ENCODE peak calls at places on chromosomes 7 and 10, in four cellular contexts. One of them, this sample, is unnamed. For H3K4me1, the result is how much of the 10 kb centered on the place peaks cover.

GRCh38 chr7:157228864-157229422 is 90.2 kb downstream of the UBE3C start:
- DNase-seq in HCT116: no peak
- DNase-seq in PC-3: peak
- DNase-seq in H9: peak
- DNase-seq in this sample: no peak

GRCh38 chr7:100486753-100487446 is 3.2 kb downstream of the NYAP1 start:
- DNase-seq in HCT116: no peak
- DNase-seq in PC-3: peak
- DNase-seq in H9: peak
- DNase-seq in this sample: peak

GRCh38 chr10:74510594-74510993 is 315.8 kb upstream of the KAT6B start:
- DNase-seq in HCT116: no peak
- DNase-seq in PC-3: no peak
- DNase-seq in H9: no peak
- DNase-seq in this sample: no peak

GRCh38 chr7:42883950-42884349 is 27.9 kb downstream of the C7orf25 start:
- DNase-seq in H9: peak
- DNase-seq in HCT116: no peak
- DNase-seq in PC-3: peak
- DNase-seq in this sample: peak

GRCh38 chr7:25931156-25931555 is 220.8 kb upstream of the NFE2L3 start:
- DNase-seq in HCT116: no peak
- DNase-seq in H9: no peak
- DNase-seq in PC-3: no peak
- DNase-seq in this sample: no peak

GRCh38 chr10:37754538-37755323 is 102.7 kb downstream of the ZNF248 start:
- DNase-seq in H9: no peak
- DNase-seq in PC-3: peak
- DNase-seq in HCT116: peak
- DNase-seq in this sample: no peak

GRCh38 chr7:18040196-18040595 is 12.6 kb upstream of the PRPS1L1 start:
- DNase-seq in HCT116: no peak
- DNase-seq in PC-3: peak
- DNase-seq in H9: no peak
- DNase-seq in this sample: peak

GRCh38 chr7:106611911-106612310 is 49.0 kb downstream of the CCDC71L start:
- DNase-seq in HCT116: no peak
- DNase-seq in PC-3: peak
- DNase-seq in H9: no peak
- DNase-seq in this sample: no peak

GRCh38 chr10:32379314-32379949 is 32.5 kb upstream of the EPC1 start:
- DNase-seq in PC-3: peak
- DNase-seq in H9: peak
- DNase-seq in HCT116: peak
- DNase-seq in this sample: peak

GRCh38 chr7:130298927-130299326 is 6.0 kb downstream of the CPA4 start:
- DNase-seq in HCT116: no peak
- DNase-seq in PC-3: no peak
- DNase-seq in H9: no peak
- DNase-seq in this sample: no peak

GRCh38 chr7:131067220-131067619 is 260.5 kb upstream of the MKLN1 start:
- DNase-seq in PC-3: no peak
- DNase-seq in HCT116: no peak
- DNase-seq in H9: no peak
- DNase-seq in this sample: no peak

GRCh38 chr7:90188281-90188680 is 23.3 kb upstream of the STEAP2 start:
- DNase-seq in H9: no peak
- DNase-seq in PC-3: no peak
- DNase-seq in HCT116: no peak
- DNase-seq in this sample: no peak

GRCh38 chr7:75850222-75850621 is 28.6 kb upstream of the RHBDD2 start:
- DNase-seq in HCT116: no peak
- DNase-seq in PC-3: no peak
- DNase-seq in H9: no peak
- DNase-seq in this sample: no peak

GRCh38 chr10:99619851-99620712 is at the start of gene SLC25A28:
- DNase-seq in HCT116: peak
- DNase-seq in PC-3: peak
- DNase-seq in H9: peak
- DNase-seq in this sample: peak

GRCh38 chr10:122206471-122207065 is 64.5 kb upstream of the BTBD16 start:
- DNase-seq in H9: no peak
- DNase-seq in PC-3: no peak
- DNase-seq in HCT116: no peak
- DNase-seq in this sample: peak

GRCh38 chr10:29132821-29133156 is 156.1 kb upstream of the LYZL1 start:
- DNase-seq in H9: no peak
- DNase-seq in PC-3: no peak
- DNase-seq in HCT116: peak
- DNase-seq in this sample: no peak

GRCh38 chr7:1123721-1124120 is 35.8 kb downstream of the GPER1 start:
- DNase-seq in HCT116: no peak
- DNase-seq in H9: peak
- DNase-seq in PC-3: no peak
- DNase-seq in this sample: peak

GRCh38 chr7:39228946-39229345 is 251.2 kb downstream of the POU6F2 start:
- DNase-seq in HCT116: no peak
- DNase-seq in PC-3: peak
- DNase-seq in H9: peak
- DNase-seq in this sample: peak

GRCh38 chr10:5565671-5566581 is 41.2 kb downstream of the CALML3 start:
- DNase-seq in HCT116: no peak
- DNase-seq in H9: no peak
- DNase-seq in PC-3: peak
- DNase-seq in this sample: peak

GRCh38 chr7:7321681-7322080 is 139.3 kb downstream of the C1GALT1 start:
- DNase-seq in PC-3: peak
- DNase-seq in H9: no peak
- DNase-seq in HCT116: no peak
- DNase-seq in this sample: no peak

GRCh38 chr10:49300140-49300974 is 1.4 kb downstream of the C10orf71 start:
- DNase-seq in HCT116: no peak
- DNase-seq in H9: no peak
- DNase-seq in PC-3: no peak
- DNase-seq in this sample: no peak

GRCh38 chr7:105402221-105403095 is 13.7 kb upstream of the SRPK2 start:
- DNase-seq in H9: no peak
- DNase-seq in HCT116: no peak
- DNase-seq in PC-3: no peak
- DNase-seq in this sample: peak

GRCh38 chr10:126171555-126171954 is 216.7 kb downstream of the ADAM12 start:
- DNase-seq in PC-3: no peak
- DNase-seq in H9: no peak
- DNase-seq in HCT116: no peak
- DNase-seq in this sample: peak

GRCh38 chr10:116007256-116007891 is 265.6 kb downstream of the GFRA1 start:
- DNase-seq in H9: no peak
- DNase-seq in PC-3: no peak
- DNase-seq in HCT116: no peak
- DNase-seq in this sample: no peak

GRCh38 chr7:129610709-129611245 is 743 bp upstream of the NRF1 start:
- DNase-seq in HCT116: no peak
- DNase-seq in H9: no peak
- DNase-seq in PC-3: no peak
- DNase-seq in this sample: no peak

GRCh38 chr10:126191192-126191591 is 197.1 kb downstream of the ADAM12 start:
- DNase-seq in H9: no peak
- DNase-seq in PC-3: no peak
- DNase-seq in HCT116: no peak
- DNase-seq in this sample: no peak

GRCh38 chr7:896346-897075 is 20.2 kb downstream of the GET4 start:
- DNase-seq in H9: no peak
- DNase-seq in PC-3: no peak
- DNase-seq in HCT116: no peak
- DNase-seq in this sample: no peak

GRCh38 chr7:82810558-82811259 is 352.0 kb downstream of the PCLO start:
- DNase-seq in PC-3: peak
- DNase-seq in H9: no peak
- DNase-seq in HCT116: peak
- DNase-seq in this sample: peak

GRCh38 chr7:26284995-26285632 is 6.5 kb upstream of the SNX10 start:
- DNase-seq in PC-3: peak
- DNase-seq in H9: no peak
- DNase-seq in HCT116: peak
- DNase-seq in this sample: no peak

DNA sequence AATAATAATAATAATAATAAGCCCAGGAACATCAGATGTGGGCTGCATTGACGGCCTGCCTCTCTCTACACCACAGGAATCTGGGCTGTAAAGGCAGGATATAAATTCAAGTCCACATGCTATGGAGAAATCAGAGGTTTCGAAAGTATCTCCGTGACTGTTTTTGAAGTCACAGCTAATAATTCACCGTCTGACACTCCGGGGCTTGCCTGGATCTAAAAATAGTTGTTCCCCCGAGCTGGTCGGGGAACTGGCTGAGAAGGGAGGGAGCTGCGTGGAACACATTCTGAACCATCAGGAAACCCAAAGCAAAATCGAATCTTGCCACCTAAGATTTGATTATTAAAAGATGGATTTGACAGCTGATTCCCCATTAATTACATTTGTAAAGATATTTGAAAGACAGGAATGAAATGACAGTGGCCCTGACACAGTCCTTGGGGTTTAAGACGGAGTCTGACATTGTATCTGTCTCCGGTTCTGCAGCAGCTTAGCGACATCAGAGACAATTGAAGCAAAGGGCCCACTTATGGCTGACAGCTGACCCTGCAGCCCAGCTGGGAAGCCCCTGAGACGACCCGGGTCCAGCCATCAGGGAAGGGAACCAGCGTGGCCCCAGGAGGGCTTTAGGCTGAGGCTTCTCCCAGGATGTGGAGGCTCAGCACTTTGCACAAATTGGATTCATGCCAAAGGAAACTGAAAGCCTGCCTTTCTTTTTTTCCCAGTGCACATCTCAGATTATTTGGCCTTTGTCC is 35.2 kb downstream of the KLF6 start:
- DNase-seq in H9: no peak
- DNase-seq in PC-3: no peak
- DNase-seq in HCT116: no peak
- DNase-seq in this sample: peak
- H3K4me1 ChIP-seq in H9: under half
- H3K4me1 ChIP-seq in PC-3: under half
- H3K4me1 ChIP-seq in HCT116: under half
- H3K4me1 ChIP-seq in this sample: under half

GRCh38 chr10:15370741-15371701 is at the start of gene FAM171A1:
- DNase-seq in PC-3: peak
- DNase-seq in HCT116: no peak
- DNase-seq in H9: peak
- DNase-seq in this sample: peak
- TF ChIP-seq CTCF in PC-3: no peak
- TF ChIP-seq CTCF in HCT116: peak
- TF ChIP-seq CTCF in H9: no peak
- TF ChIP-seq CTCF in this sample: no peak

GRCh38 chr7:98251844-98252639 is at the start of gene TECPR1:
- DNase-seq in H9: peak
- DNase-seq in HCT116: peak
- DNase-seq in PC-3: peak
- DNase-seq in this sample: peak
- H3K9ac ChIP-seq in H9: peak
- H3K9ac ChIP-seq in HCT116: peak
- H3K9ac ChIP-seq in PC-3: peak
- H3K9ac ChIP-seq in this sample: peak

GRCh38 chr10:119401671-119402395 is 140.7 kb downstream of the RGS10 start:
- DNase-seq in HCT116: peak
- DNase-seq in PC-3: peak
- DNase-seq in H9: no peak
- DNase-seq in this sample: peak
- H3K4me1 ChIP-seq in HCT116: under half
- H3K4me1 ChIP-seq in PC-3: under half
- H3K4me1 ChIP-seq in H9: under half
- H3K4me1 ChIP-seq in this sample: under half